ENCODE peak calls at places on chromosomes 11 and 22, in four cellular contexts. A, U, H and L are unnamed samples.
A peak's percentile ranks its signal among the peaks of the same experiment; 100 is the strongest.

GRCh38 chr11:10770626-10771254 is 19.7 kb downstream of the CTR9 start:
- DNase-seq in A (peak; percentile 3), U (no peak), H (peak; percentile 47), L (peak; percentile 71)

GRCh38 chr22:29621761-29622526 is 18.5 kb downstream of the NF2 start:
- DNase-seq in A (no peak), U (no peak), H (peak; percentile 34), L (peak; percentile 34)

GRCh38 chr22:28505416-28506156 is 174.1 kb downstream of the TTC28 start:
- DNase-seq in A (peak; percentile 75), U (no peak), H (no peak), L (no peak)

GRCh38 chr11:2534131-2534956 is 89.5 kb downstream of the KCNQ1 start:
- DNase-seq in A (no peak), U (no peak), H (peak; percentile 65), L (peak; percentile 35)

GRCh38 chr11:69122642-69123431 is 32.9 kb upstream of the SMIM38 start:
- DNase-seq in A (peak; percentile 54), U (peak; percentile 18), H (peak; percentile 95), L (peak; percentile 96)

GRCh38 chr22:45516923-45517675 is 14.4 kb downstream of the FBLN1 start:
- DNase-seq in A (no peak), U (no peak), H (no peak), L (no peak)

GRCh38 chr11:19739872-19740271 is 27.2 kb downstream of the NAV2 start:
- DNase-seq in A (no peak), U (no peak), H (no peak), L (no peak)

GRCh38 chr11:9332655-9333054 is 18.3 kb upstream of the TMEM41B start:
- DNase-seq in A (no peak), U (no peak), H (no peak), L (no peak)

GRCh38 chr22:32951081-32951806 is 106.9 kb downstream of the SYN3 start:
- DNase-seq in A (no peak), U (no peak), H (no peak), L (no peak)

GRCh38 chr11:45089845-45090499 is 56.5 kb upstream of the PRDM11 start:
- DNase-seq in A (peak; percentile 62), U (no peak), H (no peak), L (peak; percentile 45)

GRCh38 chr11:7056828-7057513 is 31.8 kb upstream of the RBMXL2 start:
- DNase-seq in A (no peak), U (no peak), H (no peak), L (no peak)

GRCh38 chr22:47848384-47848920 is 1086.0 kb downstream of the TBC1D22A start:
- DNase-seq in A (no peak), U (no peak), H (no peak), L (no peak)

GRCh38 chr11:121090145-121090721 is 10.8 kb upstream of the TECTA start:
- DNase-seq in A (no peak), U (no peak), H (no peak), L (no peak)

GRCh38 chr22:25930710-25931353 is 188.8 kb downstream of the MYO18B start:
- DNase-seq in A (peak; percentile 99), U (no peak), H (no peak), L (no peak)

GRCh38 chr11:95659088-95659487 is 130.5 kb downstream of the FAM76B start:
- DNase-seq in A (no peak), U (no peak), H (no peak), L (no peak)

GRCh38 chr22:44430716-44431115 is 67.3 kb downstream of the RTL6 start:
- DNase-seq in A (no peak), U (no peak), H (no peak), L (no peak)

GRCh38 chr11:74019860-74020259 is 11.0 kb upstream of the UCP3 start:
- DNase-seq in A (no peak), U (no peak), H (no peak), L (no peak)

GRCh38 chr11:128688031-128688713 is 5.7 kb upstream of the FLI1 start:
- DNase-seq in A (no peak), U (no peak), H (no peak), L (peak; percentile 24)

GRCh38 chr11:93059074-93059957 is 89.9 kb downstream of the MTNR1B start:
- DNase-seq in A (no peak), U (no peak), H (no peak), L (peak; percentile 49)

GRCh38 chr22:23243859-23244689 is 63.8 kb downstream of the BCR start:
- DNase-seq in A (no peak), U (no peak), H (no peak), L (no peak)

GRCh38 chr11:28674432-28675076 is 566.4 kb downstream of the METTL15 start:
- DNase-seq in A (no peak), U (no peak), H (no peak), L (peak; percentile 4)

GRCh38 chr11:1639666-1640065 is 10.1 kb downstream of the KRTAP5-5 start:
- DNase-seq in A (peak; percentile 50), U (no peak), H (no peak), L (no peak)

GRCh38 chr11:3009481-3009880 is 17.4 kb upstream of the NAP1L4 start:
- DNase-seq in A (no peak), U (no peak), H (no peak), L (no peak)

GRCh38 chr22:43047605-43048004 is 32.7 kb upstream of the PACSIN2 start:
- DNase-seq in A (no peak), U (no peak), H (no peak), L (no peak)

GRCh38 chr11:123055132-123055924 is 6.6 kb downstream of the HSPA8 start:
- DNase-seq in A (no peak), U (no peak), H (no peak), L (peak; percentile 57)

GRCh38 chr11:64928957-64929356 is 4.5 kb downstream of the PPP2R5B start:
- DNase-seq in A (no peak), U (no peak), H (no peak), L (no peak)

GRCh38 chr22:30882181-30882771 is 86.3 kb downstream of the MORC2 start:
- DNase-seq in A (no peak), U (no peak), H (peak; percentile 51), L (no peak)

GRCh38 chr11:69666261-69666660 is 8.9 kb downstream of the LTO1 start:
- DNase-seq in A (no peak), U (no peak), H (no peak), L (no peak)

GRCh38 chr11:84566681-84567080 is 1060.5 kb downstream of the DLG2 start:
- DNase-seq in A (no peak), U (no peak), H (no peak), L (no peak)

GRCh38 chr11:63951779-63952536 is 13.2 kb downstream of the NAA40 start:
- DNase-seq in A (no peak), U (no peak), H (peak; percentile 31), L (no peak)

GRCh38 chr11:77137421-77137820 is 9.4 kb downstream of the MYO7A start:
- DNase-seq in A (no peak), U (no peak), H (no peak), L (no peak)

GRCh38 chr11:95503047-95503446 is 272.0 kb upstream of the SESN3 start:
- DNase-seq in A (no peak), U (no peak), H (no peak), L (no peak)